ENCODE peak calls at places on chromosomes 1 and 21, in five cellular contexts. N is PC-3, W is thoracic aorta, X is lower leg skin, Q is fibroblast of pulmonary artery. C is an unnamed sample.
A peak's percentile ranks its signal among the peaks of the same experiment; 100 is the strongest.

GRCh38 chr1:218624051-218624450 is 278.9 kb downstream of the TGFB2 start:
- DNase-seq in Q (peak; percentile 16), X (no peak), N (no peak), W (no peak), C (no peak)

GRCh38 chr1:54944610-54945392 is 35.6 kb upstream of the TMEM61 start:
- DNase-seq in W (no peak), Q (peak; percentile 91), X (no peak), N (peak; percentile 89), C (peak; percentile 63)

GRCh38 chr1:186566140-186566850 is 105.4 kb upstream of the PDC start:
- DNase-seq in Q (peak; percentile 19), N (peak; percentile 44), X (no peak), W (no peak), C (no peak)

GRCh38 chr1:183633676-183634343 is 1.8 kb downstream of the ARPC5 start:
- DNase-seq in X (no peak), Q (peak; percentile 92), N (peak; percentile 74), W (no peak), C (no peak)

GRCh38 chr21:27301216-27301615 is 334.3 kb upstream of the ADAMTS5 start:
- DNase-seq in N (no peak), W (no peak), X (no peak), Q (no peak), C (no peak)

GRCh38 chr21:35053356-35054096 is 4.4 kb upstream of the RUNX1 start:
- DNase-seq in Q (peak; percentile 8), N (no peak), W (no peak), X (no peak), C (no peak)

GRCh38 chr1:195197116-195197515 is 1411.1 kb downstream of the KCNT2 start:
- DNase-seq in Q (no peak), X (no peak), N (no peak), W (no peak), C (no peak)

GRCh38 chr1:152410599-152410998 is 3.5 kb downstream of the CRNN start:
- DNase-seq in X (no peak), N (no peak), W (no peak), Q (no peak), C (no peak)

GRCh38 chr21:37799193-37800121 is 116.8 kb downstream of the KCNJ6 start:
- DNase-seq in Q (no peak), W (no peak), N (no peak), X (no peak), C (no peak)

GRCh38 chr1:198909973-198910372 is 271.1 kb downstream of the PTPRC start:
- DNase-seq in X (no peak), W (no peak), N (no peak), Q (peak; percentile 75), C (no peak)

GRCh38 chr1:199243423-199244061 is 604.7 kb downstream of the PTPRC start:
- DNase-seq in X (peak; percentile 84), W (no peak), N (peak; percentile 70), Q (peak; percentile 57), C (peak; percentile 58)

GRCh38 chr1:22101199-22101598 is 41.7 kb downstream of the WNT4 start:
- DNase-seq in W (no peak), X (no peak), N (no peak), Q (no peak), C (no peak)
- H3K4me3 ChIP-seq in W (no peak overlapping the region), X (no peak overlapping the region), N (no peak overlapping the region), Q (no peak overlapping the region), C (no peak overlapping the region)

DNA sequence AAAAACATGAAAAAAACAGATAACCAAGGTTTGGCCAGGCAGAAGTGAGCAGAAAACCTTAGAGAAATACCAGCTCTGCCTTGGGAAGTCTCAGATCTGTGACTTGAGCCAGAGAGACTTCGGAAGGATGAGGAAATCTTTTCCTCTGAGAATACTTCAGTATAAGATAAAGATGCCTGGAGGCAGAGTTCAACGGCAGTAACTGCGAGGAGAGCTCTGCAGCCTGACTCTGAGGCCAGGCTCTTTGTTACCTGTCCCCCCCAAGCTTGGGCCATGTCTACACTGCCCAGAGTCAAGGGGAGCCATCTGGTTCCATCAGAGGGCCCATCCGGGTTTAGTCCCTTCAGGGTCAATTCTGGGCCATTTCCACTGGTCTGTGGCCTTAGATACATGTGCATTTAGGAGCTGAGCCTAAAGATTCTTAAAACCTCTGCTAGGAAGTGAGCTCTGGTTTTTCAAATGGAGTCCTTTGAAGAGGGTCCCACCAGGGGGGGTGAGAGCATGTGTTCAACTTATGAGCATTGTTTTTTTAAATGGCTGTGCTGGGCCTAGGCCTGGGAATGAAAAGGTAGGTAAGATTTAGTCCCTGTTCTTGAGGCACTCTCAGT is 8.7 kb downstream of the KIRREL1 start:
- DNase-seq in W (no peak), X (no peak), N (no peak), Q (peak; percentile 61), C (no peak)
- TF ChIP-seq CTCF in W (no peak), X (no peak), N (no peak), Q (no peak), C (no peak)

DNA sequence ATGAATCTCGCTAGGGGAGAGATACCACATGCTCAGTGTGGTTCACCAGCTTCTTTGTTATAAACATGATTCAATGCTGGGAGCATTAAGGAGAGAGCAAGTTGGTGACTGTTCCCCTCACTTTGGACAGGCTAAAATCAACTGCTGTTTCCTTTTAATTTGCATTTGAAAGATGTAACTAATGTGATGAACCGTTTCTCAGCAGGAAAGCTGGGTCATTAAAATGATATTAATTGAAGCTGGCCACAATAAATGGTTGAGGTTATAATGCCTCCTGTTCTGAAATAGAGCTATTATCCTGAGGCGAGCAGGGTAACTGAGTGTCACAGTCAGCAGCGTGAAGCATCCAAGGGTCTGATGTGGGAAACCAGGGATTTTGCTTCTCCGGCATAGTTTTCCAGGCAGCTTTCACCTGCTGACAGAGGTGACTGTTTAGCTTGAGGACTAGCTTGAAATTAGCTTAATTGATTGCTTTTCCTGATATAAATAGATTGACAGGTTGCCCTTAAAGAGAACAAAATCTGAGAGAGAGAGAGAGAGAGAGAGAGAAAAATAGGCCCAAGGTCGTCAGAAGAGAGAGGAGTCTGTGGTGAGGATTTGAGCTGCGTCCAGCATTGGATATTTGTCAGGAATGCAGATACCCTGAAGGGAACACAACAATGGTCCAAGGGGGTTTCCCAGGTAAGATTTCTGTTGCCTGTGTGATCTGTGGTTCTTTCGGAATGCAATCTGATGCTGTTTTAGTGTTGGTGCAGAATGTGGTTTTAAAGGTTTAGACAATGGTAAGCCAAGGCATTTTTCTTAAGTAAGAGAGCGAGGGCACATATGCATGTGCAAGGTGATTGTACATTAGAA is 209.7 kb downstream of the PATJ start:
- DNase-seq in W (no peak), X (no peak), N (peak; percentile 68), Q (peak; percentile 44), C (no peak)
- H3K4me3 ChIP-seq in W (no peak overlapping the region), X (no peak overlapping the region), N (no peak overlapping the region), Q (no peak overlapping the region), C (no peak overlapping the region)

GRCh38 chr1:154326546-154327465 is 1.5 kb downstream of the ATP8B2 start:
- DNase-seq in X (peak; percentile 97), N (peak; percentile 62), W (peak; percentile 88), Q (peak; percentile 56), C (no peak)

GRCh38 chr1:154327466-154328317 is 2.4 kb downstream of the ATP8B2 start:
- DNase-seq in N (no peak), X (peak; percentile 84), W (no peak), Q (no peak), C (no peak)

GRCh38 chr1:154324241-154324640 is 1.1 kb upstream of the ATP8B2 start:
- DNase-seq in W (no peak), N (no peak), X (no peak), Q (no peak), C (no peak)

GRCh38 chr1:154324669-154325582 is at the start of gene ATP8B2:
- DNase-seq in X (peak; percentile 94), N (peak; percentile 92), W (peak; percentile 31), Q (peak; percentile 76), C (peak; percentile 71)

DNA sequence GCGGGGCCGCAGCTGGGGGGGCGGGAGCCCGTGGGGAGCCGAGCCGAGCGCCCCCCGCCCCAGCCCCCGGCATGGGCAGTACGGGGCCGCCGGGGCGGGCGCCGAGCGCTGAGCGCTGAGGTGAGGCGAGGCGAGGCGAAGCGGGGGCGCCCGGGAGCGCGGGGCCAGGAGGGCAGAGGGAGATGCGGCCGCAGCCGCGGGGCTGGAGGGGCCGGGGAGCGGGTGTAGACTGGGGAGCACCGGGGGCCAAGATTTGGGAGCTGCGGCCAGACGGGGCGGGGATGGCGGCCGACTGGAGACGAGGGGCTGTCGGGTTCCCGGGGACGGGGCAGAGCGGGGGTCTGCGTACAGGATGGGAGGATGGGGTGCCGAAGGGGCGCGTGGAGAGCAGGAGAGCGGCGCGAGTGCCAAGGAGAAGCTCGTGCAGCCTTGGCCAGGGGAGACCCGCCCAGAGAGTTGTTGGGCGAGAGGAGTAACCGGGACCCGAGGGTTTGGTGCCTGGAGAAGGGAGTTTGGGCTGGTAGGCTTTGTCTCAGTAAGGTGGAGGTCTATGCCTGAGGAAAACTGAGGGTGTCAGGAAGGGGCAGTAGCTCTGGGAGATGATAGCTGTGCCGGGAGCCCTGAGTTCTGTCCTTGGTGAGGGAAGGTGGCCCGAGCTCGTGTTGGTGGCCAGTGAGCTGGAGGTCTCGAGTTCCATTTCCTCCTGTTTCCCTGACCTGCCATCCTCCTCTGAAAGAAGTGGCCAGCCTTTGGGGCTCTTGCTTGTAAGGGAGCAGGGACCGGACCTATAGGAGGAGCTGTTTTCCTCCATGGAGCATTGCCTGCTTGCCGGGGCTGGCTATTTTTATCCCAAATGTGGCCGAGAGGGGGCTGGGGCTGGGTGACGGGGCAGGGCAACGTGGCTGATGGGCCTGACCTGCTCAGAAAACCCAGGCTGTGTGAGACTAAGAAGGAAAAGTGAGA is 539 bp downstream of the ATP8B2 start:
- DNase-seq in X (peak; percentile 93), N (peak; percentile 83), Q (peak; percentile 87), W (peak; percentile 68), C (peak; percentile 61)
- TF ChIP-seq CTCF in X (no peak), N (peak; percentile 77), Q (peak; percentile 65), W (peak; percentile 76), C (no peak)

GRCh38 chr1:8382051-8382505 is 64.2 kb downstream of the SLC45A1 start:
- DNase-seq in X (peak; percentile 49), N (no peak), W (no peak), Q (peak; percentile 21), C (no peak)
- H3K4me3 ChIP-seq in X (no peak overlapping the region), N (no peak overlapping the region), W (no peak overlapping the region), Q (no peak overlapping the region), C (no peak overlapping the region)

GRCh38 chr21:30194701-30195299 is 21.1 kb downstream of the CLDN8 start:
- DNase-seq in N (peak; percentile 76), Q (peak; percentile 60), W (no peak), X (no peak), C (no peak)
- TF ChIP-seq CTCF in N (peak; percentile 87), Q (peak; percentile 67), W (no peak), X (no peak), C (no peak)

GRCh38 chr21:46294647-46295176 is 8.6 kb downstream of the YBEY start:
- DNase-seq in N (no peak), X (peak; percentile 83), Q (peak; percentile 55), W (no peak), C (no peak)
- H3K4me3 ChIP-seq in N (no peak overlapping the region), X (no peak overlapping the region), Q (no peak overlapping the region), W (no peak overlapping the region), C (no peak overlapping the region)

GRCh38 chr1:25744140-25744581 is 55.8 kb upstream of the SELENON start:
- DNase-seq in N (peak; percentile 60), Q (peak; percentile 73), X (peak; percentile 93), W (peak; percentile 35), C (peak; percentile 59)
- TF ChIP-seq CTCF in N (peak; percentile 58), Q (peak; percentile 66), X (no peak), W (peak; percentile 42), C (peak; percentile 14)

GRCh38 chr21:33644383-33645074 is 2.2 kb downstream of the ITSN1 start:
- DNase-seq in Q (peak; percentile 92), N (peak; percentile 54), W (no peak), X (no peak), C (no peak)
- H3K4me3 ChIP-seq in Q (peak overlapping the region; percentile 80), N (peak overlapping the region; percentile 91), W (peak overlapping the region; percentile 75), X (no peak overlapping the region), C (no peak overlapping the region)

C was measured in mucosa of descending colon.